ENCODE peak calls at places on chromosomes 1 and 21, in eight cellular contexts. N, M, R, F, K, S, L and T are unnamed samples.

GRCh38 chr1:33142483-33143065 is 39.3 kb downstream of the TRIM62 start:
- DNase-seq in F (no peak), S (no peak), N (no peak), L (no peak), M (no peak), R (no peak), K (no peak), T (no peak)

GRCh38 chr1:111864862-111865261 is 109.2 kb downstream of the DDX20 start:
- DNase-seq in K (no peak), L (peak), N (no peak), S (no peak), F (no peak), M (no peak), R (no peak), T (no peak)

GRCh38 chr1:30888391-30888790 is 20.2 kb downstream of the SDC3 start:
- DNase-seq in N (peak), K (no peak), M (no peak), S (no peak), F (no peak), R (no peak), L (no peak), T (no peak)

GRCh38 chr1:87706198-87706597 is 377.5 kb downstream of the LMO4 start:
- DNase-seq in F (no peak), R (no peak), N (no peak), L (no peak), K (no peak), M (no peak), S (no peak), T (no peak)

GRCh38 chr1:208045410-208046252 is 134.7 kb upstream of the CD34 start:
- DNase-seq in N (no peak), L (peak), R (no peak), K (no peak), S (no peak), F (no peak), M (no peak), T (no peak)

GRCh38 chr1:51234721-51235425 is 1.2 kb upstream of the RNF11 start:
- DNase-seq in S (peak), R (peak), L (no peak), F (no peak), K (peak), M (no peak), N (peak), T (peak)

GRCh38 chr1:9388628-9389184 is 96.0 kb downstream of the SPSB1 start:
- DNase-seq in N (peak), K (no peak), M (no peak), F (no peak), R (peak), S (no peak), L (no peak), T (peak)

GRCh38 chr1:42179275-42179674 is 14.7 kb upstream of the GUCA2A start:
- DNase-seq in R (no peak), M (no peak), N (no peak), L (no peak), F (no peak), K (no peak), S (no peak), T (no peak)

GRCh38 chr1:43067856-43068751 is 104.0 kb downstream of the EBNA1BP2 start:
- DNase-seq in M (no peak), L (peak), N (peak), K (peak), S (no peak), F (no peak), R (no peak), T (no peak)

GRCh38 chr1:4027492-4028138 is 127.5 kb upstream of the C1orf174 start:
- DNase-seq in M (no peak), K (no peak), S (no peak), N (no peak), L (no peak), F (no peak), R (no peak), T (no peak)

GRCh38 chr1:34884961-34885360 is 25.4 kb upstream of the SMIM12 start:
- DNase-seq in F (peak), L (peak), N (peak), K (no peak), M (no peak), R (no peak), S (no peak), T (no peak)

GRCh38 chr1:111976332-111976731 is 13.1 kb downstream of the KCND3 start:
- DNase-seq in F (no peak), N (peak), L (no peak), M (no peak), R (no peak), S (no peak), K (no peak), T (no peak)

GRCh38 chr1:100528861-100529260 is 9.1 kb upstream of the GPR88 start:
- DNase-seq in F (no peak), S (no peak), N (no peak), M (no peak), R (peak), K (no peak), L (no peak), T (peak)

GRCh38 chr1:157181258-157181657 is 43.1 kb upstream of the ETV3 start:
- DNase-seq in K (no peak), F (no peak), S (no peak), N (no peak), M (no peak), L (no peak), R (no peak), T (no peak)

GRCh38 chr1:54350360-54350759 is 55.8 kb downstream of the SSBP3 start:
- DNase-seq in R (no peak), N (no peak), S (no peak), K (no peak), L (no peak), F (no peak), M (no peak), T (no peak)

GRCh38 chr1:210586785-210587184 is 258.1 kb downstream of the HHAT start:
- DNase-seq in M (no peak), R (peak), F (no peak), L (no peak), N (no peak), S (no peak), K (no peak), T (peak)

GRCh38 chr1:81111818-81112217 is 688.9 kb upstream of the ADGRL2 start:
- DNase-seq in N (no peak), L (no peak), S (no peak), K (no peak), M (no peak), R (no peak), F (no peak), T (no peak)

GRCh38 chr1:163799190-163799805 is 477.5 kb downstream of the NUF2 start:
- DNase-seq in M (no peak), N (no peak), F (no peak), L (no peak), K (no peak), R (no peak), S (no peak), T (no peak)

GRCh38 chr1:118947003-118947765 is 41.0 kb downstream of the TBX15 start:
- DNase-seq in S (no peak), K (no peak), N (no peak), F (no peak), L (no peak), R (no peak), M (no peak), T (no peak)

GRCh38 chr1:64471218-64471719 is 1.3 kb downstream of the CACHD1 start:
- DNase-seq in L (peak), N (peak), M (no peak), S (peak), F (no peak), K (peak), R (peak), T (no peak)

GRCh38 chr1:201751872-201752271 is 77.1 kb upstream of the IPO9 start:
- DNase-seq in M (no peak), K (no peak), F (no peak), L (peak), S (no peak), R (no peak), N (no peak), T (no peak)

GRCh38 chr1:184759651-184760050 is 5.0 kb upstream of the EDEM3 start:
- DNase-seq in R (no peak), F (no peak), L (no peak), K (no peak), N (no peak), S (no peak), M (no peak), T (no peak)

GRCh38 chr1:57678138-57678537 is 254.3 kb upstream of the DAB1 start:
- DNase-seq in M (no peak), K (no peak), F (no peak), S (no peak), R (no peak), N (peak), L (peak), T (no peak)

GRCh38 chr1:23799570-23800395 is 771 bp downstream of the GALE start:
- DNase-seq in F (no peak), L (peak), R (no peak), M (peak), K (no peak), S (no peak), N (peak), T (no peak)

GRCh38 chr21:42009018-42009830 is 936 bp downstream of the ZBTB21 start:
- DNase-seq in R (no peak), K (peak), S (no peak), N (peak), F (no peak), L (peak), M (no peak), T (no peak)

GRCh38 chr21:41824466-41825207 is 54.5 kb downstream of the PRDM15 start:
- DNase-seq in N (peak), F (no peak), S (no peak), R (no peak), L (no peak), K (no peak), M (no peak), T (no peak)

GRCh38 chr1:87686671-87687070 is 358.0 kb downstream of the LMO4 start:
- DNase-seq in N (no peak), F (no peak), S (no peak), R (no peak), M (no peak), L (no peak), K (no peak), T (no peak)

GRCh38 chr1:83860506-83861221 is 138.3 kb downstream of the TTLL7 start:
- DNase-seq in R (peak), S (peak), L (peak), M (peak), F (no peak), N (peak), K (peak), T (no peak)

GRCh38 chr1:228768345-228768717 is 33.1 kb downstream of the RHOU start:
- DNase-seq in S (no peak), F (no peak), M (no peak), K (no peak), R (peak), L (no peak), N (no peak), T (peak)

GRCh38 chr1:197750366-197750765 is 24.9 kb downstream of the DENND1B start:
- DNase-seq in N (no peak), R (no peak), K (no peak), F (no peak), M (no peak), S (no peak), L (no peak), T (no peak)

GRCh38 chr1:203048555-203049051 is 22.3 kb downstream of the PPFIA4 start:
- DNase-seq in R (peak), K (no peak), L (peak), M (no peak), F (peak), S (no peak), N (no peak), T (peak)

GRCh38 chr21:33510826-33511225 is 19.3 kb upstream of the DNAJC28 start:
- DNase-seq in L (no peak), K (no peak), F (no peak), S (no peak), R (no peak), M (no peak), N (no peak), T (no peak)

GRCh38 chr1:40715660-40716059 is 24.2 kb downstream of the NFYC start:
- DNase-seq in S (no peak), F (no peak), K (no peak), N (peak), L (no peak), R (no peak), M (no peak), T (no peak)

GRCh38 chr1:180893614-180894013 is 19.1 kb upstream of the KIAA1614 start:
- DNase-seq in L (no peak), F (no peak), R (no peak), M (no peak), K (no peak), N (no peak), S (no peak), T (no peak)

GRCh38 chr1:197399691-197400521 is 131.9 kb downstream of the CRB1 start:
- DNase-seq in S (no peak), L (peak), K (no peak), M (no peak), N (peak), F (no peak), R (peak), T (peak)